ENCODE peak calls at places on chromosomes 16 and 17, in seven cellular contexts. S, I, P, X, W, N and F are unnamed samples.

GRCh38 chr16:20910781-20911321 is 10.3 kb downstream of the LYRM1 start:
- DNase-seq in P (no peak), S (peak), N (no peak), X (no peak), W (no peak), I (peak), F (no peak)

GRCh38 chr17:39867084-39867890 is 715 bp upstream of the ZPBP2 start:
- DNase-seq in I (no peak), W (no peak), N (no peak), X (peak), P (peak), S (no peak), F (no peak)

GRCh38 chr16:74455213-74455612 is 33.9 kb upstream of the CLEC18B start:
- DNase-seq in N (no peak), P (no peak), S (peak), I (no peak), W (no peak), X (no peak), F (no peak)

GRCh38 chr17:1783834-1784611 is 22.2 kb downstream of the SERPINF1 start:
- DNase-seq in X (no peak), S (peak), W (peak), P (peak), N (no peak), I (no peak), F (no peak)

GRCh38 chr17:1606352-1606985 is 22.2 kb downstream of the SLC43A2 start:
- DNase-seq in N (no peak), S (no peak), W (no peak), I (no peak), X (no peak), P (peak), F (no peak)

GRCh38 chr16:82990155-82990554 is 363.4 kb downstream of the CDH13 start:
- DNase-seq in I (no peak), X (no peak), P (no peak), W (no peak), N (no peak), S (peak), F (no peak)

GRCh38 chr17:28379814-28380571 is 8.5 kb downstream of the SARM1 start:
- DNase-seq in P (no peak), X (no peak), W (no peak), I (no peak), N (no peak), S (peak), F (peak)

GRCh38 chr17:2982854-2983636 is 80.4 kb downstream of the OR1D5 start:
- DNase-seq in W (peak), P (no peak), I (no peak), X (no peak), S (no peak), N (no peak), F (no peak)

GRCh38 chr17:4170639-4171280 is 27.8 kb downstream of the CYB5D2 start:
- DNase-seq in W (no peak), S (no peak), X (no peak), I (no peak), P (no peak), N (no peak), F (no peak)

GRCh38 chr17:9729735-9730420 is 61.5 kb downstream of the DHRS7C start:
- DNase-seq in W (no peak), P (no peak), N (no peak), S (peak), I (no peak), X (no peak), F (no peak)